ENCODE peak calls at places on chromosomes 3 and 15, in five cellular contexts. O, X, D, Z and I are unnamed samples.

GRCh38 chr15:52805351-52806283 is 15.5 kb upstream of the ONECUT1 start:
- DNase-seq in O (no peak), X (peak), D (no peak), Z (no peak), I (no peak)

GRCh38 chr15:85282504-85283115 is 97.8 kb upstream of the AKAP13 start:
- DNase-seq in O (peak), X (no peak), D (no peak), Z (peak), I (no peak)

GRCh38 chr15:78715439-78715838 is 74.4 kb upstream of the CHRNB4 start:
- DNase-seq in O (no peak), X (no peak), D (no peak), Z (no peak), I (no peak)

GRCh38 chr3:28286595-28286994 is 45.2 kb downstream of the CMC1 start:
- DNase-seq in O (no peak), X (peak), D (no peak), Z (peak), I (peak)

GRCh38 chr15:29812384-29812694 is 9.9 kb downstream of the TJP1 start:
- DNase-seq in O (no peak), X (no peak), D (no peak), Z (peak), I (no peak)

GRCh38 chr15:64851503-64851840 is 9.8 kb downstream of the PLEKHO2 start:
- DNase-seq in O (no peak), X (no peak), D (peak), Z (peak), I (no peak)

GRCh38 chr3:151395806-151396205 is 11.3 kb upstream of the P2RY12 start:
- DNase-seq in O (no peak), X (no peak), D (no peak), Z (no peak), I (no peak)

GRCh38 chr3:194780706-194781105 is 95.0 kb downstream of the FAM43A start:
- DNase-seq in O (no peak), X (no peak), D (no peak), Z (no peak), I (no peak)

GRCh38 chr3:190533511-190534282 is 19.8 kb downstream of the IL1RAP start:
- DNase-seq in O (peak), X (no peak), D (peak), Z (peak), I (no peak)

GRCh38 chr3:172021859-172022258 is 17.5 kb upstream of the FNDC3B start:
- DNase-seq in O (no peak), X (no peak), D (no peak), Z (no peak), I (no peak)

GRCh38 chr15:69390575-69390974 is 23.6 kb upstream of the KIF23 start:
- DNase-seq in O (no peak), X (no peak), D (peak), Z (no peak), I (no peak)

GRCh38 chr3:66450389-66451022 is 50.3 kb downstream of the LRIG1 start:
- DNase-seq in O (peak), X (no peak), D (peak), Z (peak), I (no peak)

GRCh38 chr15:71272932-71273331 is 157.7 kb downstream of the THSD4 start:
- DNase-seq in O (no peak), X (no peak), D (no peak), Z (peak), I (no peak)

GRCh38 chr3:82410366-82410765 is 648.9 kb upstream of the GBE1 start:
- DNase-seq in O (no peak), X (no peak), D (no peak), Z (no peak), I (no peak)

GRCh38 chr3:192482391-192482790 is 244.9 kb downstream of the FGF12 start:
- DNase-seq in O (no peak), X (no peak), D (no peak), Z (peak), I (no peak)

GRCh38 chr15:99620178-99620577 is 54.4 kb downstream of the MEF2A start:
- DNase-seq in O (no peak), X (no peak), D (no peak), Z (no peak), I (no peak)

GRCh38 chr3:117016359-117016758 is 306.8 kb downstream of the TUSC7 start:
- DNase-seq in O (no peak), X (no peak), D (no peak), Z (no peak), I (no peak)

GRCh38 chr3:114455432-114455831 is 161.6 kb downstream of the TIGIT start:
- DNase-seq in O (no peak), X (no peak), D (no peak), Z (no peak), I (no peak)

GRCh38 chr3:153960701-153961100 is 160.5 kb upstream of the ARHGEF26 start:
- DNase-seq in O (no peak), X (no peak), D (no peak), Z (no peak), I (no peak)

GRCh38 chr3:63386568-63386967 is 108.5 kb downstream of the SYNPR start:
- DNase-seq in O (no peak), X (no peak), D (no peak), Z (no peak), I (no peak)

GRCh38 chr3:127998596-127998995 is 53.6 kb upstream of the SEC61A1 start:
- DNase-seq in O (peak), X (no peak), D (no peak), Z (no peak), I (no peak)

GRCh38 chr3:123880998-123881561 is 3.1 kb downstream of the MYLK start:
- DNase-seq in O (no peak), X (no peak), D (no peak), Z (peak), I (no peak)

GRCh38 chr3:143445118-143445517 is 325.5 kb downstream of the CHST2 start:
- DNase-seq in O (no peak), X (peak), D (no peak), Z (peak), I (no peak)

GRCh38 chr15:64038878-64039277 is 7.4 kb downstream of the DAPK2 start:
- DNase-seq in O (no peak), X (no peak), D (no peak), Z (no peak), I (no peak)

GRCh38 chr3:65741540-65741939 is 297.2 kb downstream of the MAGI1 start:
- DNase-seq in O (no peak), X (no peak), D (no peak), Z (no peak), I (no peak)

GRCh38 chr15:95724908-95725633 is 605.4 kb upstream of the NR2F2 start:
- DNase-seq in O (no peak), X (no peak), D (no peak), Z (no peak), I (no peak)

GRCh38 chr3:47057212-47057671 is 77.8 kb downstream of the NBEAL2 start:
- DNase-seq in O (no peak), X (peak), D (no peak), Z (peak), I (no peak)

GRCh38 chr15:98983333-98983732 is 24.3 kb downstream of the PGPEP1L start:
- DNase-seq in O (peak), X (no peak), D (peak), Z (peak), I (no peak)

GRCh38 chr3:62735510-62735909 is 139.7 kb downstream of the CADPS start:
- DNase-seq in O (no peak), X (no peak), D (no peak), Z (no peak), I (no peak)

GRCh38 chr3:107235193-107235922 is 141.9 kb upstream of the CCDC54 start:
- DNase-seq in O (no peak), X (no peak), D (no peak), Z (no peak), I (no peak)

GRCh38 chr3:51719413-51720025 is 12.7 kb downstream of the GRM2 start:
- DNase-seq in O (no peak), X (peak), D (no peak), Z (no peak), I (no peak)
- TF ChIP-seq CTCF in O (no peak), X (no peak), D (no peak), Z (peak), I (no peak)

GRCh38 chr15:74817370-74817737 is 4.7 kb downstream of the LMAN1L start:
- DNase-seq in O (peak), X (no peak), D (no peak), Z (peak), I (no peak)
- TF ChIP-seq CTCF in O (peak), X (peak), D (no peak), Z (peak), I (peak)

GRCh38 chr3:8336456-8336855 is 165.2 kb upstream of the LMCD1 start:
- DNase-seq in O (no peak), X (no peak), D (no peak), Z (no peak), I (no peak)
- TF ChIP-seq CTCF in O (no peak), X (no peak), D (no peak), Z (peak), I (no peak)

GRCh38 chr15:74406992-74407705 is 26.6 kb downstream of the SEMA7A start:
- DNase-seq in O (no peak), X (no peak), D (no peak), Z (peak), I (no peak)
- TF ChIP-seq CTCF in O (no peak), X (no peak), D (no peak), Z (no peak), I (no peak)

GRCh38 chr3:53845881-53846133 is 412 bp downstream of the CHDH start:
- DNase-seq in O (no peak), X (no peak), D (no peak), Z (no peak), I (no peak)
- TF ChIP-seq CTCF in O (no peak), X (no peak), D (no peak), Z (no peak), I (no peak)